ENCODE peak calls at places on chromosomes 3 and 15, in six cellular contexts. C, S, F, E, D and X are unnamed samples.
A peak's percentile ranks its signal among the peaks of the same experiment; 100 is the strongest.

GRCh38 chr3:37291275-37291700 is 116.9 kb upstream of the LRRFIP2 start:
- DNase-seq in F (peak; percentile 57), E (no peak), C (peak; percentile 71), D (no peak), S (no peak), X (no peak)

GRCh38 chr3:56923546-56924224 is 121.9 kb upstream of the ARHGEF3 start:
- DNase-seq in D (no peak), C (no peak), S (no peak), E (no peak), F (peak; percentile 52), X (no peak)

GRCh38 chr15:63465104-63465503 is 39.3 kb upstream of the USP3 start:
- DNase-seq in E (no peak), S (no peak), D (no peak), C (no peak), F (no peak), X (no peak)

GRCh38 chr15:40999190-40999589 is 45.9 kb downstream of the CHAC1 start:
- DNase-seq in S (no peak), E (no peak), D (no peak), F (peak; percentile 82), C (no peak), X (no peak)

GRCh38 chr3:139127101-139127500 is 82.4 kb upstream of the PRR23C start:
- DNase-seq in S (no peak), E (no peak), C (no peak), F (no peak), D (no peak), X (no peak)

GRCh38 chr15:44861439-44861910 is 95.0 kb upstream of the TERB2 start:
- DNase-seq in F (no peak), D (no peak), E (no peak), S (no peak), C (peak; percentile 37), X (no peak)

GRCh38 chr3:157999246-157999645 is 107.0 kb downstream of the SHOX2 start:
- DNase-seq in F (no peak), S (no peak), E (no peak), D (no peak), C (no peak), X (no peak)

GRCh38 chr3:43542328-43543043 is 79.3 kb downstream of the ANO10 start:
- DNase-seq in E (no peak), F (no peak), D (no peak), C (no peak), S (no peak), X (no peak)

GRCh38 chr3:189235214-189235613 is 63.4 kb downstream of the TPRG1 start:
- DNase-seq in E (no peak), F (no peak), D (no peak), S (no peak), C (no peak), X (no peak)

GRCh38 chr3:35296533-35296932 is 342.8 kb upstream of the ARPP21 start:
- DNase-seq in S (no peak), C (no peak), F (no peak), D (no peak), E (no peak), X (no peak)

GRCh38 chr15:96213045-96213444 is 117.5 kb upstream of the NR2F2 start:
- DNase-seq in S (no peak), F (no peak), D (no peak), C (no peak), E (no peak), X (no peak)

GRCh38 chr3:46979958-46980497 is 562 bp downstream of the NBEAL2 start:
- DNase-seq in D (no peak), C (no peak), S (no peak), F (no peak), E (no peak), X (no peak)

GRCh38 chr3:126621627-126622345 is 33.1 kb downstream of the TXNRD3 start:
- DNase-seq in F (no peak), D (no peak), E (no peak), S (no peak), C (no peak), X (no peak)

GRCh38 chr3:30112904-30113484 is 493.4 kb upstream of the TGFBR2 start:
- DNase-seq in F (peak; percentile 54), D (no peak), S (no peak), E (peak; percentile 58), C (no peak), X (no peak)

GRCh38 chr3:174951023-174951422 is 91.9 kb downstream of the NAALADL2 start:
- DNase-seq in E (no peak), S (no peak), C (no peak), D (no peak), F (peak; percentile 44), X (no peak)

GRCh38 chr15:82680200-82681102 is 29.2 kb downstream of the AP3B2 start:
- DNase-seq in F (peak; percentile 69), S (peak; percentile 88), D (no peak), C (peak; percentile 98), E (no peak), X (peak; percentile 77)

GRCh38 chr3:54121404-54122045 is 827 bp upstream of the CACNA2D3 start:
- DNase-seq in S (peak; percentile 75), E (no peak), F (no peak), C (no peak), D (no peak), X (peak; percentile 72)

GRCh38 chr3:108227131-108227530 is 4.9 kb upstream of the IFT57 start:
- DNase-seq in S (no peak), D (no peak), C (no peak), E (no peak), F (no peak), X (no peak)

GRCh38 chr15:20295238-20295811 is 246.3 kb downstream of the GOLGA6L6 start:
- DNase-seq in C (no peak), F (no peak), S (no peak), D (no peak), E (no peak), X (no peak)

GRCh38 chr3:40387001-40387894 is at the start of gene ENTPD3:
- DNase-seq in C (peak; percentile 90), E (no peak), D (no peak), F (no peak), S (peak; percentile 77), X (peak; percentile 46)

GRCh38 chr3:66075281-66075680 is 36.6 kb upstream of the MAGI1 start:
- DNase-seq in F (no peak), E (peak; percentile 9), D (no peak), C (no peak), S (no peak), X (no peak)

GRCh38 chr3:105686324-105686897 is 182.4 kb downstream of the CBLB start:
- DNase-seq in F (peak; percentile 16), C (peak; percentile 4), D (no peak), E (no peak), S (no peak), X (peak; percentile 29)

GRCh38 chr3:66622756-66623452 is 122.1 kb upstream of the LRIG1 start:
- DNase-seq in D (no peak), F (no peak), E (no peak), S (no peak), C (no peak), X (no peak)

GRCh38 chr3:129505341-129505740 is 23.1 kb upstream of the RHO start:
- DNase-seq in S (no peak), D (no peak), F (no peak), E (no peak), C (no peak), X (no peak)

GRCh38 chr3:39965461-39965860 is 156.1 kb downstream of the MYRIP start:
- DNase-seq in F (no peak), D (no peak), E (no peak), S (no peak), C (no peak), X (no peak)

GRCh38 chr3:179769411-179770247 is 116.8 kb downstream of the USP13 start:
- DNase-seq in S (no peak), E (no peak), F (no peak), D (no peak), C (no peak), X (no peak)

GRCh38 chr3:179766416-179767133 is 113.7 kb downstream of the USP13 start:
- DNase-seq in E (no peak), D (no peak), C (no peak), F (no peak), S (no peak), X (no peak)

GRCh38 chr3:179765396-179765795 is 112.6 kb downstream of the USP13 start:
- DNase-seq in F (no peak), D (no peak), C (no peak), S (no peak), E (no peak), X (peak; percentile 76)

GRCh38 chr3:179771797-179772196 is 119.0 kb downstream of the USP13 start:
- DNase-seq in D (no peak), S (no peak), F (no peak), E (no peak), C (no peak), X (no peak)

GRCh38 chr3:179768080-179768479 is 115.2 kb downstream of the USP13 start:
- DNase-seq in S (peak; percentile 58), D (no peak), F (peak; percentile 22), E (no peak), C (peak; percentile 59), X (peak; percentile 79)
- TF ChIP-seq CHD2 in S (no peak), D (no peak), F (no peak), E (no peak), C (no peak), X (no peak)

DNA sequence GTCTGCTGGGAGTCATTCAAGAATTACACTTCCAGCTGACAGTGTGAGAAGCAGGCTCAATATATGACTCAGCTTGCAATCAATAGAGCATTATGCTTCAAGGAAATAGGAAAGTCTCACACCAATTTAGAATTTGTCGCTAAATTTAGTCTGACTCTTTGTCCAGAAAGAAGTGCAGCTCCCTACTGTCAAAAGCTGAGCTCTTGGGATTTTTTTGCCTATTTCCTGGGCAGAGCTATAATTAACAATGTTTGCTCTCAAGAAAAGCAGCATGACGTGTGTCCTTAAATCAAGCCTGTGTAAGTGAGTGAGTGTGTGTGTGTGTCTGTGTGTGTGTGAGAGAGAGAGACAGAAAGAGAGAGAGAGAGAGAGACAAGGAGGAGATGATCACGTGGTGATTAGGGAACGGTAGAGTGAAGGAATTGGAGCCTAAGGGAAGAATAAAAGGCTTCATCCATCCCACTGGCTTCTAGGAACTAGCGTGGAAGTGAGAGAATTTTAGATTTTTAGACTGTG is 16.4 kb upstream of the SLC35G2 start:
- DNase-seq in F (no peak), E (no peak), D (no peak), C (no peak), S (no peak), X (no peak)
- TF ChIP-seq CHD2 in F (no peak), E (no peak), D (no peak), C (no peak), S (no peak), X (no peak)

GRCh38 chr3:87997298-87997697 is 61.5 kb downstream of the CGGBP1 start:
- DNase-seq in D (peak; percentile 26), E (no peak), S (no peak), F (no peak), C (no peak), X (no peak)
- TF ChIP-seq CHD2 in D (no peak), E (no peak), S (no peak), F (no peak), C (no peak), X (no peak)

GRCh38 chr3:197555281-197556261 is at the start of gene BDH1:
- DNase-seq in E (no peak), F (peak; percentile 7), D (no peak), C (no peak), S (peak; percentile 86), X (peak; percentile 84)
- TF ChIP-seq CHD2 in E (no peak), F (no peak), D (no peak), C (no peak), S (no peak), X (no peak)

GRCh38 chr15:73335026-73335425 is 33.7 kb downstream of the HCN4 start:
- DNase-seq in E (no peak), F (no peak), S (no peak), C (no peak), D (no peak), X (no peak)
- TF ChIP-seq CHD2 in E (no peak), F (no peak), S (no peak), C (no peak), D (no peak), X (no peak)